ENCODE peak calls at places on chromosomes 3 and 15, in eight cellular contexts. L, H, I, O, N, E, Q and Y are unnamed samples.

GRCh38 chr3:185172086-185173049 is 19.5 kb upstream of the C3orf70 start:
- DNase-seq in O (no peak), I (no peak), E (no peak), H (no peak), Q (no peak), N (no peak), L (no peak), Y (no peak)

GRCh38 chr3:136250862-136251460 is 821 bp downstream of the PCCB start:
- DNase-seq in I (peak; percentile 48), L (peak; percentile 67), N (peak; percentile 2), Q (no peak), E (no peak), H (peak; percentile 69), O (peak; percentile 31), Y (peak; percentile 13)

GRCh38 chr3:189276481-189277190 is 104.9 kb downstream of the TPRG1 start:
- DNase-seq in O (peak; percentile 8), H (peak; percentile 9), L (peak; percentile 22), E (peak; percentile 85), N (peak; percentile 27), Q (no peak), I (peak; percentile 60), Y (no peak)

GRCh38 chr3:132352556-132353143 is 35.4 kb downstream of the ACP3 start:
- DNase-seq in I (peak; percentile 53), H (peak; percentile 70), L (no peak), O (peak; percentile 71), N (peak; percentile 55), Q (peak; percentile 39), E (peak; percentile 12), Y (peak; percentile 75)

GRCh38 chr3:1439395-1439794 is 346.6 kb downstream of the CNTN6 start:
- DNase-seq in N (no peak), Q (no peak), E (no peak), I (no peak), L (no peak), H (peak; percentile 35), O (peak; percentile 11), Y (peak; percentile 12)

GRCh38 chr3:4866841-4867240 is 112.4 kb upstream of the BHLHE40 start:
- DNase-seq in L (no peak), I (peak; percentile 55), O (no peak), E (no peak), Q (no peak), N (no peak), H (peak; percentile 19), Y (no peak)

GRCh38 chr3:53589201-53589600 is 94.8 kb downstream of the CACNA1D start:
- DNase-seq in O (no peak), N (no peak), H (no peak), L (no peak), Q (no peak), E (no peak), I (no peak), Y (no peak)

GRCh38 chr3:21506061-21506460 is 244.9 kb downstream of the ZNF385D start:
- DNase-seq in I (no peak), E (no peak), N (no peak), O (no peak), L (no peak), H (no peak), Q (no peak), Y (no peak)

GRCh38 chr3:20064796-20065564 is 24.7 kb downstream of the KAT2B start:
- DNase-seq in N (no peak), I (peak; percentile 45), E (no peak), L (no peak), H (no peak), O (no peak), Q (no peak), Y (no peak)

GRCh38 chr3:15007681-15008141 is 57.4 kb downstream of the MRPS25 start:
- DNase-seq in L (no peak), I (peak; percentile 9), N (no peak), E (peak; percentile 87), H (no peak), O (no peak), Q (no peak), Y (no peak)

GRCh38 chr3:126349611-126350501 is 7.4 kb downstream of the KLF15 start:
- DNase-seq in H (peak; percentile 3), Q (no peak), L (no peak), I (no peak), E (no peak), N (no peak), O (no peak), Y (no peak)

GRCh38 chr3:123064506-123064905 is 2.3 kb upstream of the PDIA5 start:
- DNase-seq in E (no peak), O (no peak), I (no peak), N (no peak), Q (no peak), H (no peak), L (no peak), Y (no peak)

GRCh38 chr3:55367396-55367795 is 119.7 kb downstream of the WNT5A start:
- DNase-seq in N (no peak), Q (no peak), E (no peak), L (no peak), H (no peak), I (no peak), O (no peak), Y (no peak)

GRCh38 chr15:49225572-49226281 is 55.7 kb downstream of the GALK2 start:
- DNase-seq in O (no peak), N (peak; percentile 5), Q (no peak), H (no peak), I (peak; percentile 46), L (no peak), E (no peak), Y (peak; percentile 30)
- TF ChIP-seq CTCF in O (peak; percentile 28), N (no peak), Q (peak; percentile 43), H (no peak), I (peak; percentile 16), L (no peak), E (peak; percentile 18), Y (peak; percentile 47)

GRCh38 chr15:94582368-94582767 is 351.0 kb downstream of the MCTP2 start:
- DNase-seq in O (peak; percentile 41), I (peak; percentile 6), N (no peak), Q (peak; percentile 28), L (no peak), H (no peak), E (no peak), Y (peak; percentile 48)

GRCh38 chr15:94579261-94579660 is 347.9 kb downstream of the MCTP2 start:
- DNase-seq in H (no peak), E (no peak), L (no peak), N (no peak), O (no peak), I (no peak), Q (no peak), Y (no peak)

GRCh38 chr15:94580186-94580585 is 348.8 kb downstream of the MCTP2 start:
- DNase-seq in I (no peak), L (no peak), O (no peak), H (no peak), Q (no peak), N (no peak), E (no peak), Y (no peak)

DNA sequence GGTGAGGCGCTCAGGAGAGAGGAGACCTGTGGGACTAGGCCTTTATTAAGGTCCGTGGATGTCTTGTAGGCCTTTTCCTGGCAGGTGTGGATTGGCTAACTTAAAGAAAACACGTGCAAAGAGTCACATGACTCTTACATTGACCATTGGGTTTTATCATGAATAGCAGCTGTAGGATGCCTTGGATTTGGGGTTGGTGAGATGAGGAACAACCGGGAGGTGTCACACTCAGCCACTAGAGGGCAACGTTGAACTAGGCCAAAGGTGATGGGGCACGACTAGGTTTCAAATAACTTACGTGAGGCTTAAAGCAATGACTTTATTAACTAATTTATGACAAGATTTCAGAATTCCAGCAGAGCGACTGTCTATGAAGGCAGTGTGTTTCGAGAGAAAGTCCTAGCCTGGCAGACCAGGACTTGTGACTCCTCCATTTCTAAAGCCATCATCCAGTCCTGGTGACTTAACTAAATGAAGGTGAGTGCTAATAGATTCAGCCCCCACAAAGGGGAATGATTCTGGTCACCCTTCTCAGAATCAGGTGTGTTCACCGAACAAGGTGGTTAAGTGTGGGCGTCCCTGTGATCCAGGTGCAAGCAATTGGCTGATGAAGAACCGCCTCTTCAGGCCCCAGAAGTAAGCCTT is 345.6 kb downstream of the MCTP2 start:
- DNase-seq in N (peak; percentile 8), O (peak; percentile 64), E (no peak), I (peak; percentile 31), L (no peak), H (peak; percentile 10), Q (no peak), Y (no peak)
- TF ChIP-seq CTCF in N (peak; percentile 60), O (peak; percentile 89), E (peak; percentile 12), I (peak; percentile 88), L (peak; percentile 56), H (peak; percentile 45), Q (peak; percentile 51), Y (peak; percentile 46)

DNA sequence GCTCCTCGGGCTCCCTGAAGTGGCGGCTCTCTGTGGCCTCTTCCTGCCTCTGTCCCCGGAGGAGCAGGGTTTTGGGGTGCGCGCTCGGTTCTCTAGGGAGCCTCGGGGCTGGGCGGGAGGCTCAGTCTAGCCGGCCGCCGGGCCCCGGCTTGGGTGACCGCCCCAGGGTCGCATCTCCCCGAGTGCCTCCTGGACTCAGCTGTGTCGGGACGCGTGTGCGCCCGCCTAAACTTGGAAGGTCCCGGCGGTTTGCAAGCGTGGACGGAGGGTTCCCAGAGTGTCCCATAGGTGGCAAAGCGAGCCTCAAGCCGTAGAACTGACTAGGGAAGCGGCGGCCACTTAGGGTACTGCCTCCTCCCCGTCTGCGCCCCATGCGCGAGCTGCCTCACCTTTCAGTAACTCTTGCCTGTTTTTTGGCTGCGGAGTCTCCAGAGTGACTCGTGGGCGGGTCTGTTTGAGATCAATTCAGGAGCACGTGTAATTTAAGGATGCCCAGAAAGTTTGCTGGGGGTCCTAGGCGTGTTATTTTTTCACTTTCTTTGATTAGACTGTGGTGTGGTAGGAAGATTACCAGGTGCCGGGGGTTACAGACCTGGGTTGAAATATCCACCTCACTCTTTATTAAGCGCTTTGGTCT is 690 bp downstream of the ACTL6A start:
- DNase-seq in I (peak; percentile 80), O (peak; percentile 81), H (peak; percentile 73), N (peak; percentile 82), Q (peak; percentile 69), E (peak; percentile 17), L (peak; percentile 52), Y (peak; percentile 70)
- TF ChIP-seq CTCF in I (peak; percentile 51), O (peak; percentile 44), H (peak; percentile 68), N (peak; percentile 64), Q (peak; percentile 59), E (peak; percentile 73), L (peak; percentile 67), Y (peak; percentile 25)

DNA sequence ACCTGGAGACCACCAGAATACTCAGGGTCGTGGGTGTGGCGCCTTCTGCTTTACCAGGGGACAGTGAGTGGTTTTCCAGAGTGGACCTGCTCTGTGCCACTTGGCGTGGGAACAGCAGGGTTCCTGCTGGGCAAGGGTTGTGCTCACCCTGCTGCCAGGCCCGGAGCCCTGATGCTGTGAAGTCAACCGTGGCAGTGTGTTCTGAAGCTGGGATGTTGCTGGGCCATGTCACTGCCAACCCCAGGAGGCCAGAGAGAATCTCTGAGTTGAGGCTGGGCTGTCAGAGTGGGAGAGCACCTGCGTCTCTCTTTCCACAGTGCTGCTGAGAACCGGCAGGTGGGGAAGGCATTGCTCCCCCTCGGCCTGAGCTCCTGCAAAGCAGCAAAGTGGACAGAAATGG is 48.7 kb downstream of the FBLN2 start:
- DNase-seq in Q (no peak), I (no peak), L (no peak), N (no peak), H (no peak), O (no peak), E (no peak), Y (no peak)
- TF ChIP-seq CTCF in Q (no peak), I (no peak), L (no peak), N (no peak), H (no peak), O (no peak), E (no peak), Y (no peak)